ENCODE peak calls at places on chromosome 11, in nine cellular contexts. Y is colonic mucosa; K is fibroblast of lung; L is uterus; Z is ascending aorta; N is PC-3; C is CD4-positive, alpha-beta memory T cell; S is lower lobe of right lung; I is neural progenitor cell. O is an unnamed sample.

GRCh38 chr11:22359295-22359694 is 21.1 kb downstream of the SLC17A6 start:
- DNase-seq in Y (no peak), K (no peak), L (no peak), Z (no peak), N (no peak), C (no peak), S (no peak), I (no peak), O (no peak)

GRCh38 chr11:1223346-1224108 is 661 bp downstream of the MUC5B start:
- DNase-seq in Y (peak; percentile 41), K (no peak), L (no peak), Z (no peak), N (peak; percentile 35), C (peak; percentile 37), S (peak; percentile 39), I (no peak), O (no peak)

GRCh38 chr11:18394928-18395734 is 768 bp downstream of the LDHA start:
- DNase-seq in Y (peak; percentile 48), K (peak; percentile 15), L (peak; percentile 24), Z (peak; percentile 72), N (no peak), C (no peak), S (no peak), I (peak; percentile 54), O (peak; percentile 7)

GRCh38 chr11:74390697-74391096 is 7.5 kb downstream of the PGM2L1 start:
- DNase-seq in Y (no peak), K (no peak), L (no peak), Z (no peak), N (no peak), C (no peak), S (no peak), I (no peak), O (no peak)

GRCh38 chr11:95182397-95182796 is 48.6 kb downstream of the SESN3 start:
- DNase-seq in Y (no peak), K (no peak), L (no peak), Z (no peak), N (no peak), C (no peak), S (no peak), I (no peak), O (no peak)

GRCh38 chr11:8082391-8083087 is 1.5 kb downstream of the TUB start:
- DNase-seq in Y (no peak), K (no peak), L (no peak), Z (no peak), N (no peak), C (no peak), S (no peak), I (peak; percentile 83), O (no peak)

GRCh38 chr11:127919206-127920000 is 668.0 kb downstream of the ETS1 start:
- DNase-seq in Y (no peak), K (peak; percentile 95), L (no peak), Z (no peak), N (peak; percentile 63), C (no peak), S (no peak), I (no peak), O (peak; percentile 84)

GRCh38 chr11:7547687-7548086 is 33.9 kb downstream of the PPFIBP2 start:
- DNase-seq in Y (no peak), K (no peak), L (no peak), Z (no peak), N (no peak), C (no peak), S (no peak), I (no peak), O (no peak)

GRCh38 chr11:1727088-1727690 is 23.2 kb downstream of the IFITM10 start:
- DNase-seq in Y (no peak), K (no peak), L (no peak), Z (peak; percentile 30), N (peak; percentile 8), C (no peak), S (no peak), I (no peak), O (no peak)

GRCh38 chr11:80435345-80435744 is 994.5 kb upstream of the TENM4 start:
- DNase-seq in Y (no peak), K (no peak), L (no peak), Z (no peak), N (no peak), C (no peak), S (no peak), I (no peak), O (no peak)

GRCh38 chr11:100760766-100761165 is 73.7 kb downstream of the ARHGAP42 start:
- DNase-seq in Y (peak; percentile 65), K (no peak), L (no peak), Z (no peak), N (no peak), C (no peak), S (no peak), I (no peak), O (no peak)

GRCh38 chr11:65311197-65311631 is 3.5 kb upstream of the CDC42EP2 start:
- DNase-seq in Y (no peak), K (no peak), L (no peak), Z (no peak), N (peak; percentile 70), C (no peak), S (peak; percentile 77), I (peak; percentile 69), O (no peak)

GRCh38 chr11:44709281-44709562 is 17.5 kb upstream of the TSPAN18 start:
- DNase-seq in Y (no peak), K (no peak), L (no peak), Z (no peak), N (peak; percentile 41), C (no peak), S (no peak), I (no peak), O (no peak)

GRCh38 chr11:64549969-64550368 is 41.1 kb upstream of the SLC22A12 start:
- DNase-seq in Y (no peak), K (no peak), L (no peak), Z (no peak), N (no peak), C (no peak), S (no peak), I (no peak), O (no peak)

GRCh38 chr11:113057038-113057437 is 95.8 kb downstream of the NCAM1 start:
- DNase-seq in Y (no peak), K (no peak), L (no peak), Z (no peak), N (no peak), C (no peak), S (no peak), I (no peak), O (no peak)

GRCh38 chr11:119560961-119561360 is 138.0 kb upstream of the THY1 start:
- DNase-seq in Y (no peak), K (no peak), L (no peak), Z (no peak), N (no peak), C (no peak), S (no peak), I (no peak), O (no peak)

DNA sequence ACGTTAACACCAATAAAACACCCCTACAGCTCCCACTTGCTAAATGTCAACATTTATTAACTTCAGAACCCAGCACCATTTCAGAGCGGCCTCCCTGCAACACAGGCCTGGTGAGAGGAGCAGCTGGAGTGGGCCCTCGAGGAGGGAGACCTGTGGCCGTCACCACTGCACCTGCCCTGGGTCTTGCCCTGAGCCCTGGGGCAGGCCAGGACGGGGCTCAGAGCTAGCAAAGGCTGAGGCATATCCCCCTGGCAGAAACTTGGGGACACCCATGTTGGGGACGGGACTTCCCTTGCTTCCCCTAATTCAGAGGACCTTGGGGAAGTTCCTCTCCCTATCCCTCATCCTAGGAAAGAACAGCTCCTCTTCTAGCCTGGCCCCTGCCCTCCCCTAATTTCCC is 137.3 kb upstream of the THY1 start:
- DNase-seq in Y (no peak), K (no peak), L (no peak), Z (no peak), N (no peak), C (no peak), S (no peak), I (no peak), O (no peak)
- H3K36me3 ChIP-seq in Y (no peaks in the 10 kb centered on the region), K (no peaks in the 10 kb centered on the region), L (no peaks in the 10 kb centered on the region), Z (no peaks in the 10 kb centered on the region), N (no peaks in the 10 kb centered on the region), C (no peaks in the 10 kb centered on the region), S (no peaks in the 10 kb centered on the region), I (no peaks in the 10 kb centered on the region), O (no peaks in the 10 kb centered on the region)

DNA sequence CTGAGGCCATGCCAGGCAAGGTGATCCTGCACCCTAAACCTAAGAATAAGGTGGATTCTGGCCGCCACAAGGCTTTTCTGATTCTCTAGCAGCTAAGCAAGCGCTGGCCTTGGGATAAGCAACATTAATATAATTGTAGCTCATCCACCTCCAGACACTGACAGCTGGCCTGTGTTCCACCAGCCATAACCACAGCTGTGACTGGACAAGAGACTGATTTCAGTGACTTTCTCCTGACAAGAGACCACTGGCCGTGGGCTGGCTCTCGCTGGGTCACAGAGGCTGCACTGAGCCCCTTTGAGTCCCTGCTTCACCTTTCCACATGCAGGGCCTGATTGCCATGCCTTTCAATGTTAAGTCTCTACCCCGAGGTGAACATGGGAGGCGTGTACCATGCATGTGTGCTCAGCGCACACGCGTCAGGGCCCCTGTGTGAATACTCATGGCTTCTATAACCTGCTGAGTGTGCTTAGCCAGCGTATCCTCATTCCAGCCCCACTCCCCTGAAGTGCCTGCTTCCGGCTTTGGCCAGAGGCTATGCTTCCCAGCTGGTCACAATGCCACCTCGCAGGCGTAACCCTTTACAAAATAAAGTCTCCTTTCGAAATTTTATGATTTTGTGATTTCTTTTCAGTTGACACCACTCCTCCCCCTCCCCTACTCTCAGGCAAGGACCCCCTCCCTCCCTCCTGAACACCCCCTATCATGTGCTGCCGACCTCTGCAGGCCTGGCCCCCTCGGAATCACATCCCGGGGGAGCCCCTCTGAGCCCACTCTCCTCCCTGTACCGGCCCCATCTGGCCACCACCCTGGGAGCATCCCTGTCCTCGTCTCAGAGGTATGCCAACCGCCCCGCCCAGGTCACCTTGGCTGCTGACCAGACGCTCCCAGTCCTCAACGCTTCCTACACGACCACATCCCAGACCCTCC is 128.1 kb downstream of the CTTN start:
- DNase-seq in Y (no peak), K (no peak), L (no peak), Z (no peak), N (no peak), C (no peak), S (peak; percentile 81), I (no peak), O (no peak)
- H3K27ac ChIP-seq in Y (no peak overlapping the region), K (no peak overlapping the region), L (no peak overlapping the region), Z (no peak overlapping the region), N (no peak overlapping the region), C (no peak overlapping the region), S (no peak overlapping the region), I (no peak overlapping the region), O (no peak overlapping the region)

GRCh38 chr11:10432971-10433370 is 22.1 kb upstream of the AMPD3 start:
- DNase-seq in Y (no peak), K (no peak), L (no peak), Z (no peak), N (peak; percentile 72), C (no peak), S (no peak), I (no peak), O (no peak)
- H3K36me3 ChIP-seq in Y (no peaks in the 10 kb centered on the region), K (no peaks in the 10 kb centered on the region), L (no peaks in the 10 kb centered on the region), Z (no peaks in the 10 kb centered on the region), N (no peaks in the 10 kb centered on the region), C (no peaks in the 10 kb centered on the region), S (no peaks in the 10 kb centered on the region), I (no peaks in the 10 kb centered on the region), O (no peaks in the 10 kb centered on the region)

DNA sequence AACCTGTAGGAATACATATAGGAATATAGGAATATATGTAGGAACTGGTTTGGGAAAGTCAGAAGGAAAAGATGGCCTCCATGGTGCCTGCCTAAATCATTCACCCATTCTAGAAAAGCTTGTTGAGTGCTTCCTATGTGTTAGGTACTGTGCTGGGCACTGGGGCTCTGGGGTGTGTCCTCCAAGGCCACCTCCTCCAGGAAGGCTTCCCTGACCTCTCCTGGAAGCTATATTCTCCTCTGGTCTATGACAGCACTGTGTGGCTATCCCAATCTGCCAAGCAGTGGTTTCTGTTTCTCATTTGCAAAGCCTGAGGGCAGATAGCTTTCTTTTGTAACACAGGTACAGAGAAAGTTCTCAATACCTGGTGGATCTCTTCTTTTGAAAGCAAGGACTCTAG is 30.2 kb downstream of the IRAG1 start:
- DNase-seq in Y (no peak), K (no peak), L (no peak), Z (no peak), N (no peak), C (no peak), S (no peak), I (no peak), O (no peak)
- H3K27ac ChIP-seq in Y (no peak overlapping the region), K (no peak overlapping the region), L (peak overlapping the region; percentile 44), Z (peak overlapping the region; percentile 93), N (no peak overlapping the region), C (no peak overlapping the region), S (no peak overlapping the region), I (no peak overlapping the region), O (peak overlapping the region; percentile 52)